ENCODE peak calls at places on chromosome 6, in nine cellular contexts. One of them, this sample, is unnamed.

GRCh38 chr6:105569706-105570105 is 166.8 kb upstream of the PREP start:
- DNase-seq in choroid plexus epithelial cell: no peak
- DNase-seq in thoracic aorta: no peak
- DNase-seq in heart right ventricle: no peak
- DNase-seq in AG10803: no peak
- DNase-seq in fibroblast of pulmonary artery: no peak
- DNase-seq in right lobe of liver: no peak
- DNase-seq in nephron progenitor cell: no peak
- DNase-seq in lower leg skin: no peak
- DNase-seq in this sample: no peak

GRCh38 chr6:150632785-150633465 is 33.2 kb downstream of the PLEKHG1 start:
- DNase-seq in choroid plexus epithelial cell: no peak
- DNase-seq in thoracic aorta: no peak
- DNase-seq in heart right ventricle: no peak
- DNase-seq in AG10803: no peak
- DNase-seq in fibroblast of pulmonary artery: no peak
- DNase-seq in right lobe of liver: no peak
- DNase-seq in nephron progenitor cell: no peak
- DNase-seq in lower leg skin: no peak
- DNase-seq in this sample: no peak

GRCh38 chr6:52667572-52667971 is 3.3 kb upstream of the TMEM14A start:
- DNase-seq in choroid plexus epithelial cell: no peak
- DNase-seq in thoracic aorta: no peak
- DNase-seq in heart right ventricle: no peak
- DNase-seq in AG10803: no peak
- DNase-seq in fibroblast of pulmonary artery: no peak
- DNase-seq in right lobe of liver: no peak
- DNase-seq in nephron progenitor cell: no peak
- DNase-seq in lower leg skin: no peak
- DNase-seq in this sample: no peak

GRCh38 chr6:14881399-14881798 is 364.5 kb upstream of the JARID2 start:
- DNase-seq in choroid plexus epithelial cell: peak; percentile 47
- DNase-seq in thoracic aorta: no peak
- DNase-seq in heart right ventricle: no peak
- DNase-seq in AG10803: peak; percentile 69
- DNase-seq in fibroblast of pulmonary artery: peak; percentile 84
- DNase-seq in right lobe of liver: no peak
- DNase-seq in nephron progenitor cell: no peak
- DNase-seq in lower leg skin: no peak
- DNase-seq in this sample: no peak

GRCh38 chr6:12318749-12319148 is 28.6 kb downstream of the EDN1 start:
- DNase-seq in choroid plexus epithelial cell: no peak
- DNase-seq in thoracic aorta: no peak
- DNase-seq in heart right ventricle: no peak
- DNase-seq in AG10803: no peak
- DNase-seq in fibroblast of pulmonary artery: no peak
- DNase-seq in right lobe of liver: no peak
- DNase-seq in nephron progenitor cell: no peak
- DNase-seq in lower leg skin: no peak
- DNase-seq in this sample: no peak

GRCh38 chr6:105911106-105911629 is 175.0 kb upstream of the PRDM1 start:
- DNase-seq in choroid plexus epithelial cell: no peak
- DNase-seq in thoracic aorta: no peak
- DNase-seq in heart right ventricle: no peak
- DNase-seq in AG10803: no peak
- DNase-seq in fibroblast of pulmonary artery: no peak
- DNase-seq in right lobe of liver: no peak
- DNase-seq in nephron progenitor cell: no peak
- DNase-seq in lower leg skin: no peak
- DNase-seq in this sample: no peak

GRCh38 chr6:161261797-161262196 is 12.1 kb downstream of the AGPAT4 start:
- DNase-seq in choroid plexus epithelial cell: no peak
- DNase-seq in thoracic aorta: no peak
- DNase-seq in heart right ventricle: no peak
- DNase-seq in AG10803: no peak
- DNase-seq in fibroblast of pulmonary artery: no peak
- DNase-seq in right lobe of liver: no peak
- DNase-seq in nephron progenitor cell: no peak
- DNase-seq in lower leg skin: no peak
- DNase-seq in this sample: no peak

GRCh38 chr6:4651831-4652467 is 124.3 kb upstream of the CDYL start:
- DNase-seq in choroid plexus epithelial cell: no peak
- DNase-seq in thoracic aorta: no peak
- DNase-seq in heart right ventricle: no peak
- DNase-seq in AG10803: no peak
- DNase-seq in fibroblast of pulmonary artery: no peak
- DNase-seq in right lobe of liver: no peak
- DNase-seq in nephron progenitor cell: no peak
- DNase-seq in lower leg skin: no peak
- DNase-seq in this sample: no peak

GRCh38 chr6:168333039-168333438 is 13.5 kb upstream of the DACT2 start:
- DNase-seq in choroid plexus epithelial cell: peak; percentile 29
- DNase-seq in thoracic aorta: no peak
- DNase-seq in heart right ventricle: no peak
- DNase-seq in AG10803: no peak
- DNase-seq in fibroblast of pulmonary artery: peak; percentile 9
- DNase-seq in right lobe of liver: no peak
- DNase-seq in nephron progenitor cell: no peak
- DNase-seq in lower leg skin: no peak
- DNase-seq in this sample: no peak

GRCh38 chr6:13662651-13663334 is 47.7 kb downstream of the NOL7 start:
- DNase-seq in choroid plexus epithelial cell: no peak
- DNase-seq in thoracic aorta: no peak
- DNase-seq in heart right ventricle: no peak
- DNase-seq in AG10803: no peak
- DNase-seq in fibroblast of pulmonary artery: no peak
- DNase-seq in right lobe of liver: no peak
- DNase-seq in nephron progenitor cell: no peak
- DNase-seq in lower leg skin: no peak
- DNase-seq in this sample: no peak

GRCh38 chr6:170188571-170189001 is 102.3 kb downstream of the DLL1 start:
- DNase-seq in choroid plexus epithelial cell: no peak
- DNase-seq in thoracic aorta: no peak
- DNase-seq in heart right ventricle: no peak
- DNase-seq in AG10803: no peak
- DNase-seq in fibroblast of pulmonary artery: no peak
- DNase-seq in right lobe of liver: peak; percentile 57
- DNase-seq in nephron progenitor cell: no peak
- DNase-seq in lower leg skin: no peak
- DNase-seq in this sample: no peak

GRCh38 chr6:34155471-34156300 is 9.8 kb upstream of the GRM4 start:
- DNase-seq in choroid plexus epithelial cell: no peak
- DNase-seq in thoracic aorta: no peak
- DNase-seq in heart right ventricle: no peak
- DNase-seq in AG10803: no peak
- DNase-seq in fibroblast of pulmonary artery: no peak
- DNase-seq in right lobe of liver: no peak
- DNase-seq in nephron progenitor cell: no peak
- DNase-seq in lower leg skin: peak; percentile 82
- DNase-seq in this sample: no peak

GRCh38 chr6:137848672-137849071 is 18.4 kb upstream of the TNFAIP3 start:
- DNase-seq in choroid plexus epithelial cell: peak; percentile 72
- DNase-seq in thoracic aorta: no peak
- DNase-seq in heart right ventricle: no peak
- DNase-seq in AG10803: peak; percentile 53
- DNase-seq in fibroblast of pulmonary artery: peak; percentile 54
- DNase-seq in right lobe of liver: no peak
- DNase-seq in nephron progenitor cell: no peak
- DNase-seq in lower leg skin: no peak
- DNase-seq in this sample: no peak

GRCh38 chr6:51139841-51140462 is 321.3 kb downstream of the TFAP2B start:
- DNase-seq in choroid plexus epithelial cell: no peak
- DNase-seq in thoracic aorta: no peak
- DNase-seq in heart right ventricle: no peak
- DNase-seq in AG10803: peak; percentile 5
- DNase-seq in fibroblast of pulmonary artery: no peak
- DNase-seq in right lobe of liver: no peak
- DNase-seq in nephron progenitor cell: no peak
- DNase-seq in lower leg skin: no peak
- DNase-seq in this sample: no peak
- TF ChIP-seq CTCF in choroid plexus epithelial cell: no peak
- TF ChIP-seq CTCF in thoracic aorta: no peak
- TF ChIP-seq CTCF in heart right ventricle: no peak
- TF ChIP-seq CTCF in AG10803: no peak
- TF ChIP-seq CTCF in fibroblast of pulmonary artery: no peak
- TF ChIP-seq CTCF in right lobe of liver: no peak
- TF ChIP-seq CTCF in nephron progenitor cell: no peak
- TF ChIP-seq CTCF in lower leg skin: no peak
- TF ChIP-seq CTCF in this sample: no peak

DNA sequence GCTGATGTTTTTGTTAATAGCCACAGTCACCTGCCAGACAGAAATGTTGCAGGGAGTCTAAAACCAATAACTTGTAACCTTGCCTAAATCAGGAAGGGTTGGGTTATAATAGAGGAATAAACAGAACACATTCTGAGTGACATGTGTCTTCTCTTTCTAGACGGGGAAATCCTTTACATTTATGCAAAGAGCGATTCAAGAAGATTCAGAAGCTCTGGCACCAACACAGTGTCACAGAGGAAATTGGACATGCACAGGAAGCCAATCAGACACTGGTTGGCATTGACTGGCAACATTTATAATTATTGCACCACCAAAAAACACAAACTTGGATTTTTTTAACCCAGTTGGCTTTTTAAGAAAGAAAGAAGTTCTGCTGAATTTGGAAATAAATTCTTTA is 31.5 kb downstream of the PRPH2 start:
- DNase-seq in choroid plexus epithelial cell: no peak
- DNase-seq in thoracic aorta: no peak
- DNase-seq in heart right ventricle: no peak
- DNase-seq in AG10803: no peak
- DNase-seq in fibroblast of pulmonary artery: no peak
- DNase-seq in right lobe of liver: no peak
- DNase-seq in nephron progenitor cell: no peak
- DNase-seq in lower leg skin: no peak
- DNase-seq in this sample: no peak
- TF ChIP-seq CTCF in choroid plexus epithelial cell: no peak
- TF ChIP-seq CTCF in thoracic aorta: no peak
- TF ChIP-seq CTCF in heart right ventricle: no peak
- TF ChIP-seq CTCF in AG10803: no peak
- TF ChIP-seq CTCF in fibroblast of pulmonary artery: no peak
- TF ChIP-seq CTCF in right lobe of liver: no peak
- TF ChIP-seq CTCF in nephron progenitor cell: no peak
- TF ChIP-seq CTCF in lower leg skin: no peak
- TF ChIP-seq CTCF in this sample: no peak

GRCh38 chr6:119285908-119286625 is 63.5 kb downstream of the MAN1A1 start:
- DNase-seq in choroid plexus epithelial cell: no peak
- DNase-seq in thoracic aorta: no peak
- DNase-seq in heart right ventricle: no peak
- DNase-seq in AG10803: no peak
- DNase-seq in fibroblast of pulmonary artery: peak; percentile 33
- DNase-seq in right lobe of liver: no peak
- DNase-seq in nephron progenitor cell: no peak
- DNase-seq in lower leg skin: no peak
- DNase-seq in this sample: no peak

GRCh38 chr6:119283979-119284545 is 65.5 kb downstream of the MAN1A1 start:
- DNase-seq in choroid plexus epithelial cell: no peak
- DNase-seq in thoracic aorta: no peak
- DNase-seq in heart right ventricle: no peak
- DNase-seq in AG10803: no peak
- DNase-seq in fibroblast of pulmonary artery: no peak
- DNase-seq in right lobe of liver: no peak
- DNase-seq in nephron progenitor cell: no peak
- DNase-seq in lower leg skin: no peak
- DNase-seq in this sample: no peak

GRCh38 chr6:119283214-119283613 is 66.3 kb downstream of the MAN1A1 start:
- DNase-seq in choroid plexus epithelial cell: peak; percentile 43
- DNase-seq in thoracic aorta: no peak
- DNase-seq in heart right ventricle: no peak
- DNase-seq in AG10803: no peak
- DNase-seq in fibroblast of pulmonary artery: no peak
- DNase-seq in right lobe of liver: no peak
- DNase-seq in nephron progenitor cell: no peak
- DNase-seq in lower leg skin: no peak
- DNase-seq in this sample: no peak

GRCh38 chr6:119280586-119281163 is 68.9 kb downstream of the MAN1A1 start:
- DNase-seq in choroid plexus epithelial cell: peak; percentile 13
- DNase-seq in thoracic aorta: no peak
- DNase-seq in heart right ventricle: no peak
- DNase-seq in AG10803: peak; percentile 18
- DNase-seq in fibroblast of pulmonary artery: no peak
- DNase-seq in right lobe of liver: no peak
- DNase-seq in nephron progenitor cell: no peak
- DNase-seq in lower leg skin: no peak
- DNase-seq in this sample: no peak

GRCh38 chr6:119284861-119285521 is 64.6 kb downstream of the MAN1A1 start:
- DNase-seq in choroid plexus epithelial cell: peak; percentile 31
- DNase-seq in thoracic aorta: no peak
- DNase-seq in heart right ventricle: no peak
- DNase-seq in AG10803: no peak
- DNase-seq in fibroblast of pulmonary artery: no peak
- DNase-seq in right lobe of liver: no peak
- DNase-seq in nephron progenitor cell: no peak
- DNase-seq in lower leg skin: no peak
- DNase-seq in this sample: no peak
- TF ChIP-seq CTCF in choroid plexus epithelial cell: peak; percentile 53
- TF ChIP-seq CTCF in thoracic aorta: no peak
- TF ChIP-seq CTCF in heart right ventricle: no peak
- TF ChIP-seq CTCF in AG10803: no peak
- TF ChIP-seq CTCF in fibroblast of pulmonary artery: peak; percentile 18
- TF ChIP-seq CTCF in right lobe of liver: no peak
- TF ChIP-seq CTCF in nephron progenitor cell: no peak
- TF ChIP-seq CTCF in lower leg skin: no peak
- TF ChIP-seq CTCF in this sample: no peak

GRCh38 chr6:132392792-132393191 is 8.5 kb downstream of the MOXD1 start:
- DNase-seq in choroid plexus epithelial cell: peak; percentile 52
- DNase-seq in thoracic aorta: no peak
- DNase-seq in heart right ventricle: no peak
- DNase-seq in AG10803: no peak
- DNase-seq in fibroblast of pulmonary artery: peak; percentile 70
- DNase-seq in right lobe of liver: no peak
- DNase-seq in nephron progenitor cell: no peak
- DNase-seq in lower leg skin: no peak
- DNase-seq in this sample: no peak
- TF ChIP-seq CTCF in choroid plexus epithelial cell: peak; percentile 42
- TF ChIP-seq CTCF in thoracic aorta: no peak
- TF ChIP-seq CTCF in heart right ventricle: no peak
- TF ChIP-seq CTCF in AG10803: peak; percentile 8
- TF ChIP-seq CTCF in fibroblast of pulmonary artery: peak; percentile 60
- TF ChIP-seq CTCF in right lobe of liver: peak; percentile 55
- TF ChIP-seq CTCF in nephron progenitor cell: no peak
- TF ChIP-seq CTCF in lower leg skin: no peak
- TF ChIP-seq CTCF in this sample: no peak